ENCODE peak calls at places on chromosomes 6 and 20, in seven cellular contexts. One of them, this sample, is unnamed.

GRCh38 chr6:112372213-112372806 is 25.2 kb downstream of the RFPL4B start:
- DNase-seq in WERI-Rb-1: no peak
- DNase-seq in amygdala: peak; percentile 7
- DNase-seq in HuH-7.5: no peak
- DNase-seq in HepG2: no peak
- DNase-seq in ureter: no peak
- DNase-seq in GM23248: peak; percentile 66
- DNase-seq in this sample: no peak

GRCh38 chr6:138538390-138539031 is 39.2 kb upstream of the NHSL1 start:
- DNase-seq in WERI-Rb-1: no peak
- DNase-seq in GM23248: peak; percentile 39
- DNase-seq in amygdala: no peak
- DNase-seq in HuH-7.5: no peak
- DNase-seq in ureter: no peak
- DNase-seq in HepG2: peak; percentile 86
- DNase-seq in this sample: no peak

GRCh38 chr6:32622545-32623401 is 14.4 kb upstream of the HLA-DQA1 start:
- DNase-seq in WERI-Rb-1: peak; percentile 66
- DNase-seq in GM23248: peak; percentile 20
- DNase-seq in HuH-7.5: no peak
- DNase-seq in HepG2: peak; percentile 28
- DNase-seq in amygdala: no peak
- DNase-seq in ureter: no peak
- DNase-seq in this sample: no peak

GRCh38 chr6:36368921-36369880 is 18.3 kb downstream of the ETV7 start:
- DNase-seq in ureter: no peak
- DNase-seq in WERI-Rb-1: peak; percentile 92
- DNase-seq in HuH-7.5: no peak
- DNase-seq in GM23248: peak; percentile 96
- DNase-seq in HepG2: no peak
- DNase-seq in amygdala: no peak
- DNase-seq in this sample: no peak

GRCh38 chr6:137878810-137879285 is 11.8 kb downstream of the TNFAIP3 start:
- DNase-seq in GM23248: no peak
- DNase-seq in amygdala: no peak
- DNase-seq in ureter: no peak
- DNase-seq in WERI-Rb-1: no peak
- DNase-seq in HuH-7.5: no peak
- DNase-seq in HepG2: no peak
- DNase-seq in this sample: no peak

GRCh38 chr20:24100370-24101011 is 111.9 kb upstream of the GGTLC1 start:
- DNase-seq in amygdala: peak; percentile 32
- DNase-seq in HepG2: peak; percentile 70
- DNase-seq in HuH-7.5: peak; percentile 22
- DNase-seq in ureter: peak; percentile 49
- DNase-seq in WERI-Rb-1: peak; percentile 51
- DNase-seq in GM23248: peak; percentile 73
- DNase-seq in this sample: no peak

GRCh38 chr6:15615837-15616236 is 47.0 kb downstream of the DTNBP1 start:
- DNase-seq in amygdala: no peak
- DNase-seq in WERI-Rb-1: no peak
- DNase-seq in ureter: no peak
- DNase-seq in HuH-7.5: no peak
- DNase-seq in HepG2: peak; percentile 59
- DNase-seq in GM23248: no peak
- DNase-seq in this sample: no peak

GRCh38 chr20:61605862-61606557 is 353.9 kb downstream of the CDH4 start:
- DNase-seq in GM23248: no peak
- DNase-seq in amygdala: no peak
- DNase-seq in HepG2: no peak
- DNase-seq in HuH-7.5: no peak
- DNase-seq in ureter: no peak
- DNase-seq in WERI-Rb-1: no peak
- DNase-seq in this sample: no peak

GRCh38 chr6:151493495-151494234 is at the start of gene CCDC170:
- DNase-seq in WERI-Rb-1: peak; percentile 58
- DNase-seq in ureter: peak; percentile 54
- DNase-seq in HepG2: peak; percentile 61
- DNase-seq in GM23248: peak; percentile 63
- DNase-seq in HuH-7.5: peak; percentile 57
- DNase-seq in amygdala: no peak
- DNase-seq in this sample: peak; percentile 25

GRCh38 chr20:19858972-19859371 is 100.9 kb downstream of the RIN2 start:
- DNase-seq in ureter: no peak
- DNase-seq in WERI-Rb-1: no peak
- DNase-seq in GM23248: peak; percentile 65
- DNase-seq in amygdala: no peak
- DNase-seq in HepG2: no peak
- DNase-seq in HuH-7.5: no peak
- DNase-seq in this sample: no peak

GRCh38 chr6:47478233-47479155 is 905 bp downstream of the CD2AP start:
- DNase-seq in WERI-Rb-1: no peak
- DNase-seq in amygdala: no peak
- DNase-seq in HepG2: peak; percentile 43
- DNase-seq in ureter: peak; percentile 64
- DNase-seq in HuH-7.5: no peak
- DNase-seq in GM23248: peak; percentile 55
- DNase-seq in this sample: no peak

GRCh38 chr20:17645010-17645409 is 37.0 kb downstream of the RRBP1 start:
- DNase-seq in HepG2: no peak
- DNase-seq in WERI-Rb-1: no peak
- DNase-seq in amygdala: no peak
- DNase-seq in HuH-7.5: no peak
- DNase-seq in ureter: no peak
- DNase-seq in GM23248: no peak
- DNase-seq in this sample: no peak

GRCh38 chr20:49674383-49675352 is 39.0 kb downstream of the B4GALT5 start:
- DNase-seq in HepG2: peak; percentile 98
- DNase-seq in amygdala: no peak
- DNase-seq in HuH-7.5: peak; percentile 48
- DNase-seq in GM23248: peak; percentile 78
- DNase-seq in WERI-Rb-1: no peak
- DNase-seq in ureter: no peak
- DNase-seq in this sample: no peak

GRCh38 chr6:1617466-1618304 is 8.0 kb downstream of the FOXC1 start:
- DNase-seq in ureter: no peak
- DNase-seq in amygdala: no peak
- DNase-seq in HepG2: no peak
- DNase-seq in WERI-Rb-1: no peak
- DNase-seq in GM23248: no peak
- DNase-seq in HuH-7.5: no peak
- DNase-seq in this sample: no peak

GRCh38 chr6:155154158-155154830 is 109.5 kb upstream of the CLDN20 start:
- DNase-seq in HepG2: peak; percentile 30
- DNase-seq in GM23248: peak; percentile 93
- DNase-seq in WERI-Rb-1: no peak
- DNase-seq in HuH-7.5: no peak
- DNase-seq in ureter: no peak
- DNase-seq in amygdala: no peak
- DNase-seq in this sample: peak; percentile 5

GRCh38 chr6:45916692-45917091 is 99.0 kb downstream of the CLIC5 start:
- DNase-seq in HuH-7.5: no peak
- DNase-seq in WERI-Rb-1: no peak
- DNase-seq in ureter: no peak
- DNase-seq in amygdala: no peak
- DNase-seq in HepG2: no peak
- DNase-seq in GM23248: no peak
- DNase-seq in this sample: no peak

GRCh38 chr20:25345721-25346120 is 44.9 kb downstream of the ABHD12 start:
- DNase-seq in HuH-7.5: no peak
- DNase-seq in amygdala: no peak
- DNase-seq in WERI-Rb-1: no peak
- DNase-seq in ureter: no peak
- DNase-seq in HepG2: no peak
- DNase-seq in GM23248: no peak
- DNase-seq in this sample: no peak

GRCh38 chr20:50144362-50144761 is 9.2 kb downstream of the PEDS1 start:
- DNase-seq in GM23248: peak; percentile 99
- DNase-seq in HepG2: peak; percentile 81
- DNase-seq in amygdala: no peak
- DNase-seq in WERI-Rb-1: no peak
- DNase-seq in HuH-7.5: no peak
- DNase-seq in ureter: no peak
- DNase-seq in this sample: no peak

GRCh38 chr6:134060491-134061106 is 8.2 kb upstream of the SLC2A12 start:
- DNase-seq in HepG2: peak; percentile 57
- DNase-seq in ureter: no peak
- DNase-seq in HuH-7.5: no peak
- DNase-seq in amygdala: no peak
- DNase-seq in GM23248: peak; percentile 78
- DNase-seq in WERI-Rb-1: no peak
- DNase-seq in this sample: no peak

GRCh38 chr20:37534401-37535157 is 6.9 kb upstream of the BLCAP start:
- DNase-seq in HepG2: peak; percentile 83
- DNase-seq in GM23248: peak; percentile 78
- DNase-seq in WERI-Rb-1: peak; percentile 59
- DNase-seq in amygdala: peak; percentile 77
- DNase-seq in HuH-7.5: no peak
- DNase-seq in ureter: no peak
- DNase-seq in this sample: peak; percentile 17

This sample was measured in occipital lobe.